ENCODE peak calls at places on chromosomes 2 and 18, in four cellular contexts. M, A, Y and D are unnamed samples.

GRCh38 chr2:68185541-68186164 is 28.0 kb downstream of the PNO1 start:
- DNase-seq in A (peak), M (peak), Y (peak), D (peak)

GRCh38 chr2:173254659-173255058 is 100.0 kb upstream of the CDCA7 start:
- DNase-seq in Y (no peak), A (no peak), M (no peak), D (no peak)

GRCh38 chr2:187774551-187775071 is 220.4 kb upstream of the TFPI start:
- DNase-seq in M (no peak), Y (no peak), A (no peak), D (no peak)

GRCh38 chr2:229952256-229952835 is 30.0 kb downstream of the FBXO36 start:
- DNase-seq in A (no peak), M (no peak), Y (no peak), D (no peak)

GRCh38 chr2:98088261-98088660 is 1.3 kb downstream of the VWA3B start:
- DNase-seq in Y (no peak), M (no peak), A (no peak), D (no peak)

GRCh38 chr2:239685965-239686364 is 285.1 kb upstream of the HDAC4 start:
- DNase-seq in Y (no peak), M (no peak), A (no peak), D (no peak)

GRCh38 chr2:24650997-24651642 is 142.1 kb downstream of the PTRHD1 start:
- DNase-seq in Y (no peak), A (no peak), M (no peak), D (no peak)

GRCh38 chr2:39568561-39569006 is 97.1 kb upstream of the TMEM178A start:
- DNase-seq in A (no peak), M (peak), Y (no peak), D (no peak)

GRCh38 chr2:15770148-15770547 is 170.2 kb upstream of the MYCN start:
- DNase-seq in M (no peak), A (no peak), Y (no peak), D (no peak)

GRCh38 chr2:55051026-55051866 is 995 bp upstream of the RTN4 start:
- DNase-seq in Y (no peak), A (peak), M (peak), D (peak)

GRCh38 chr2:70850905-70851304 is 15.3 kb upstream of the CD207 start:
- DNase-seq in Y (no peak), A (no peak), M (no peak), D (no peak)

GRCh38 chr2:10452334-10452733 is 4.2 kb upstream of the ODC1 start:
- DNase-seq in Y (no peak), A (no peak), M (peak), D (no peak)

GRCh38 chr2:164739966-164740365 is 101.7 kb downstream of the COBLL1 start:
- DNase-seq in A (no peak), Y (no peak), M (no peak), D (no peak)

GRCh38 chr18:34806527-34806926 is 96.4 kb downstream of the DTNA start:
- DNase-seq in A (no peak), M (no peak), Y (no peak), D (no peak)

GRCh38 chr2:53609561-53609960 is 158.0 kb upstream of the CHAC2 start:
- DNase-seq in A (no peak), M (no peak), Y (no peak), D (no peak)
- TF ChIP-seq SP1 in A (no peak), M (no peak), Y (no peak), D (no peak)

DNA sequence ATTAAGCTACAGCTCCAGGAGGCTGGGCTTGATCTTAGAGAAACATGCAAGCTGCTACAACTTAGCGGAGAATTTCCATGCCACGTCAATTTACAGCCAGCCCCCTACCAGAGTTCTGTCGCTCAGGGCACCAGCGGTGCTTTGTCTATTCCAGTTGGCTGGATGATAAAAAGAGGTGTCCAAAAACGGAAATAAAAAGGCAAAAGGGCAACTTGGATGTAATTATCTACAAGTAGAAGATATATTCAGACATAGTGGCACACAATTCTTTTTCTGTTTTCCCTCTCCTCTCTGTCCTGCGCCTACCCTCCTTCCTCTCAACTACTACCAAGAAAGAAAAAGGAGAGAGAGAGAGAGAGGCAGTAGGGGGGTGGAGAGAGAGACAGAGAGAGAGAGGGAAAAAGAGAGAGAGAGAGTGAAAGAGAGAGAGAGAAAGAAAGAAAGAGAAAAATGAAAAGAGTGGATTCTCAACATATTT is 363 bp upstream of the RFTN2 start:
- DNase-seq in Y (no peak), A (no peak), M (no peak), D (peak)
- TF ChIP-seq BHLHE40 in Y (no peak), A (no peak), M (no peak), D (no peak)

GRCh38 chr2:203786912-203787311 is 80.5 kb downstream of the CD28 start:
- DNase-seq in Y (no peak), A (no peak), M (peak), D (no peak)
- TF ChIP-seq FOXK2 in Y (no peak), A (no peak), M (no peak), D (no peak)

GRCh38 chr2:3349211-3349693 is 28.4 kb downstream of the EIPR1 start:
- DNase-seq in M (no peak), A (no peak), Y (no peak), D (no peak)

GRCh38 chr2:3344897-3345296 is 32.7 kb downstream of the EIPR1 start:
- DNase-seq in M (no peak), Y (no peak), A (no peak), D (no peak)

GRCh38 chr2:3345621-3346020 is 32.0 kb downstream of the EIPR1 start:
- DNase-seq in M (no peak), A (no peak), Y (no peak), D (no peak)

GRCh38 chr2:3343012-3343411 is 34.6 kb downstream of the EIPR1 start:
- DNase-seq in M (no peak), Y (no peak), A (no peak), D (no peak)

GRCh38 chr2:3348771-3349170 is 28.8 kb downstream of the EIPR1 start:
- DNase-seq in Y (no peak), M (no peak), A (no peak), D (no peak)
- TF ChIP-seq SP1 in Y (no peak), M (no peak), A (no peak), D (no peak)

DNA sequence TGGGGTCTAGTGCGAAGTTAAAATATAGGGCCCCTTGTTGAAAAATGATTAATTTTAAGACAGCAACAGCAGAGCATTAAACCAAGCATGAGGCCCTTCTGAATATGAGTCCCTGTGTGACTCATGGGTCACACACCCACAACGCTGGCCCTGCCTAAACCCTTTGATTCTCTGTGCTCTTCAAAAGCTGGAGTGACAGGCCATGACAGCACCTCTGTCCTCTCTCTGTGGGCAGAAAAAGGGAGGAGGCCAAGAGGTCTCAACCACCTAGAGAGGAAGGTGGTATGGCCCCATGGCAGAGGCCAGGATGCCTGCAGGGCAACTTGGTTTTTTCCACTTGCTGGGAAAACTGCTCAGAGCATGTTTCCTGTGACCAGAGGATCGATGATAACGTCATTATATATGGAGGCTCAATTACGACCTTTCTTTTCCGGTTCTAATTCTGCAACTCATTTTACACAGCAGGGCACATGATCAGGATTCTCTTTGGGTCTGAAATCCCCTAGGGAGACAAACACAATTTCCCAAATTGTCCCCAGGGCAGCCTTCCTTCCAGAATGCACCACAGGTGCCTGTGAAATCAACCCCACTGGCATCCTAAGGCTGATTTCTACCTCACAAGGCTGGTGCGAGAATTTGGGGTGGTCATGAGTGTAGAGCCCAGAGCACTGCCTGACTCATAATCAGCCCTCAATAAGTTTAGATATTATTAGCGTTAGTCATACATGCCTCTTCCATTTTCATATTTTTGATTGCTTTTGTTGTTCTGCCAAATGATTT is 102.0 kb upstream of the PPP1CB start:
- DNase-seq in Y (no peak), M (peak), A (no peak), D (no peak)
- TF ChIP-seq BHLHE40 in Y (no peak), M (no peak), A (no peak), D (no peak)